ENCODE peak calls at places on chromosome 1, in five cellular contexts. M, K, O, L and G are unnamed samples.
A peak's percentile ranks its signal among the peaks of the same experiment; 100 is the strongest.

GRCh38 chr1:161440312-161440894 is 64.9 kb upstream of the FCGR2A start:
- DNase-seq in O (no peak), K (peak; percentile 48), M (peak; percentile 68), L (no peak), G (no peak)

GRCh38 chr1:53732912-53733317 is 6.0 kb downstream of the GLIS1 start:
- DNase-seq in L (no peak), O (peak; percentile 65), K (no peak), M (no peak), G (peak; percentile 83)

GRCh38 chr1:234728740-234729139 is 118.8 kb upstream of the IRF2BP2 start:
- DNase-seq in M (no peak), O (no peak), K (no peak), L (no peak), G (no peak)

GRCh38 chr1:246784621-246785535 is 60.7 kb downstream of the SCCPDH start:
- DNase-seq in L (no peak), K (no peak), M (no peak), O (no peak), G (peak; percentile 40)

GRCh38 chr1:84770481-84770880 is 80.2 kb upstream of the SSX2IP start:
- DNase-seq in O (no peak), M (no peak), L (no peak), K (no peak), G (no peak)

GRCh38 chr1:107220036-107220435 is 79.2 kb downstream of the NTNG1 start:
- DNase-seq in M (no peak), K (no peak), O (no peak), L (no peak), G (no peak)

GRCh38 chr1:89590341-89591080 is 42.4 kb upstream of the LRRC8C start:
- DNase-seq in O (no peak), K (no peak), L (no peak), M (no peak), G (no peak)

GRCh38 chr1:223885614-223886013 is 39.9 kb upstream of the TP53BP2 start:
- DNase-seq in M (no peak), O (no peak), K (no peak), L (no peak), G (no peak)